ENCODE peak calls at places on chromosomes 16 and 17, in seven cellular contexts. W is GM23338, E is A549, D is fibroblast of pulmonary artery, Z is fibroblast of lung, I is choroid plexus epithelial cell, X is GM12865. S is an unnamed sample.

GRCh38 chr17:68134046-68134637 is 98.6 kb downstream of the KPNA2 start:
- DNase-seq in I (no peak), E (no peak), X (no peak), Z (no peak), W (no peak), D (no peak), S (no peak)

GRCh38 chr16:72189865-72190371 is 18.0 kb upstream of the PMFBP1 start:
- DNase-seq in Z (peak; percentile 78), W (no peak), D (peak; percentile 87), X (no peak), I (peak; percentile 93), E (peak; percentile 6), S (no peak)

GRCh38 chr17:61848247-61848646 is 15.1 kb downstream of the BRIP1 start:
- DNase-seq in X (no peak), D (no peak), E (no peak), I (no peak), W (no peak), Z (no peak), S (no peak)

GRCh38 chr16:88971371-88972097 is 5.5 kb downstream of the CBFA2T3 start:
- DNase-seq in X (peak; percentile 96), Z (no peak), E (no peak), D (no peak), W (no peak), I (no peak), S (no peak)

GRCh38 chr17:5630434-5630833 is 46.1 kb upstream of the NLRP1 start:
- DNase-seq in D (peak; percentile 17), W (no peak), E (no peak), I (no peak), Z (no peak), X (no peak), S (no peak)

GRCh38 chr16:24833352-24833751 is 12.4 kb upstream of the SLC5A11 start:
- DNase-seq in I (no peak), X (no peak), D (no peak), W (no peak), Z (no peak), E (no peak), S (no peak)

GRCh38 chr17:45791935-45792334 is 7.8 kb downstream of the CRHR1 start:
- DNase-seq in W (no peak), X (no peak), E (peak; percentile 28), I (no peak), Z (no peak), D (no peak), S (no peak)

GRCh38 chr16:67391424-67392300 is 1.6 kb downstream of the TPPP3 start:
- DNase-seq in I (no peak), X (no peak), D (no peak), E (peak; percentile 43), W (no peak), Z (no peak), S (no peak)

GRCh38 chr17:73029941-73030340 is 62.5 kb downstream of the SLC39A11 start:
- DNase-seq in Z (no peak), I (no peak), X (no peak), E (no peak), D (no peak), W (no peak), S (no peak)

GRCh38 chr17:73765824-73766563 is 121.7 kb upstream of the SDK2 start:
- DNase-seq in W (no peak), Z (no peak), X (no peak), D (no peak), E (no peak), I (no peak), S (no peak)

GRCh38 chr17:65594585-65594940 is 33.1 kb upstream of the AXIN2 start:
- DNase-seq in E (no peak), I (peak; percentile 59), Z (peak; percentile 26), D (peak; percentile 14), X (peak; percentile 5), W (no peak), S (peak; percentile 43)

GRCh38 chr16:85126731-85127662 is 14.7 kb upstream of the CIBAR2 start:
- DNase-seq in X (no peak), W (peak; percentile 75), Z (peak; percentile 68), D (peak; percentile 92), E (no peak), I (peak; percentile 94), S (peak; percentile 85)

GRCh38 chr16:50467943-50468748 is 80.0 kb upstream of the NKD1 start:
- DNase-seq in Z (no peak), E (no peak), X (peak; percentile 13), D (no peak), I (no peak), W (peak; percentile 75), S (no peak)

GRCh38 chr16:16019488-16019887 is 70.1 kb downstream of the ABCC1 start:
- DNase-seq in I (peak; percentile 34), Z (peak; percentile 66), X (no peak), D (peak; percentile 58), W (no peak), E (peak; percentile 86), S (no peak)

GRCh38 chr17:32266389-32267269 is 997 bp downstream of the RHBDL3 start:
- DNase-seq in X (no peak), W (peak; percentile 81), Z (no peak), D (no peak), I (no peak), E (no peak), S (no peak)

GRCh38 chr16:14569213-14569612 is 60.8 kb downstream of the PARN start:
- DNase-seq in X (no peak), E (no peak), I (no peak), W (no peak), Z (no peak), D (no peak), S (no peak)

GRCh38 chr16:24289301-24289700 is 33.2 kb downstream of the CACNG3 start:
- DNase-seq in D (no peak), X (peak; percentile 6), I (no peak), E (no peak), Z (no peak), W (no peak), S (no peak)

GRCh38 chr17:41512789-41513547 is 5.7 kb downstream of the KRT15 start:
- DNase-seq in X (no peak), I (no peak), Z (no peak), E (no peak), W (no peak), D (no peak), S (no peak)

GRCh38 chr17:80257716-80258213 is 2.9 kb upstream of the RNF213 start:
- DNase-seq in D (no peak), W (peak; percentile 37), I (no peak), Z (no peak), E (no peak), X (no peak), S (no peak)

GRCh38 chr17:35138218-35138617 is 3.9 kb downstream of the NLE1 start:
- DNase-seq in E (no peak), D (no peak), I (no peak), W (no peak), Z (no peak), X (no peak), S (no peak)

GRCh38 chr17:35146214-35146833 is 1.3 kb upstream of the UNC45B start:
- DNase-seq in X (no peak), E (no peak), I (no peak), Z (no peak), W (no peak), D (no peak), S (no peak)

GRCh38 chr17:35144840-35145239 is 2.7 kb upstream of the NLE1 start:
- DNase-seq in E (no peak), W (no peak), D (no peak), Z (no peak), X (no peak), I (no peak), S (no peak)

GRCh38 chr17:35141681-35142466 is at the start of gene NLE1:
- DNase-seq in W (peak; percentile 84), X (peak; percentile 92), I (peak; percentile 86), D (peak; percentile 85), Z (peak; percentile 80), E (peak; percentile 93), S (peak; percentile 57)

DNA sequence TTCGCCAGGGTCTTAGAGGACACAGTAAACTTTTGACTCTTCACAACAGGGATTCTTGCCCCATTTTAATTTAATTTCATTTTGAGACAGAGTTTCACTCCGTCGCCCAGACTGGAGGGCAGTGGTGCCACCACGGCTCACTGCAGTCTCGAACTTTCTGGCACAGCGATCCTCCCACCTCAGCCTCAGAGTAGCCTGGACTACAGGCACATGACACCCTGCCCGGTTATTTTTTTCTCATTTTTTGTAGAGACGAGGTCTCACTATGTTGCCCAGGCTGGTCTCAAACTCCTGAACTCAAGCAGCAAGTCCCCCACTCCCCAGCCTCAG is 329 bp upstream of the NLE1 start:
- DNase-seq in Z (no peak), I (no peak), W (no peak), D (no peak), E (no peak), X (no peak), S (no peak)
- H3K4me3 ChIP-seq in Z (no peak overlapping the region), I (peak overlapping the region; percentile 77), W (peak overlapping the region; percentile 98), D (peak overlapping the region; percentile 93), E (peak overlapping the region; percentile 87), X (peak overlapping the region; percentile 96), S (peak overlapping the region; percentile 99)

DNA sequence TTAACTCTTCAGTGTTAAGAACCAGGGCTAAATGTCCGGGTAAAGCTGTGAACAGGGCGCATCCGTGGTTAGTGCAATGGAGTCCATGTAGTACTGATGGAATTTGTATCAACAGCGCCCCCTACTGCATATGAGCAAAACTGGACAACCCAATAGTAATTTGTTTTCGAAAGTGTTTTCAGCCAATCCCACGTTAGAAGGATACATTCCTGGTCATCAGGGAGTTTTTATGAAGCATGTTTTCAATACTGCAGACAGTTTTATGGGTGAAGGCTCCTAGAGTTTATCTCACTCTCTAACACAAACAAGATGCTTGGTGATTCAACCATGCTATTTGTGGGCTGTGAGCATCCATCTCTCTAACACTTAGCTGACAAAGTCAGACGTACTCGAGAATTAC is 46.6 kb upstream of the HNF1B start:
- DNase-seq in X (peak; percentile 84), I (peak; percentile 41), E (peak; percentile 80), Z (peak; percentile 32), W (peak; percentile 59), D (peak; percentile 33), S (no peak)
- TF ChIP-seq CTCF in X (peak; percentile 75), I (peak; percentile 54), E (peak; percentile 83), Z (peak; percentile 55), W (peak; percentile 68), D (peak; percentile 47), S (peak; percentile 63)

GRCh38 chr17:64091571-64091970 is 38.4 kb downstream of the ERN1 start:
- DNase-seq in Z (no peak), E (no peak), D (no peak), I (no peak), X (peak; percentile 31), W (no peak), S (no peak)
- H3K4me3 ChIP-seq in Z (no peak overlapping the region), E (no peak overlapping the region), D (no peak overlapping the region), I (no peak overlapping the region), X (peak overlapping the region; percentile 7), W (no peak overlapping the region), S (no peak overlapping the region)

DNA sequence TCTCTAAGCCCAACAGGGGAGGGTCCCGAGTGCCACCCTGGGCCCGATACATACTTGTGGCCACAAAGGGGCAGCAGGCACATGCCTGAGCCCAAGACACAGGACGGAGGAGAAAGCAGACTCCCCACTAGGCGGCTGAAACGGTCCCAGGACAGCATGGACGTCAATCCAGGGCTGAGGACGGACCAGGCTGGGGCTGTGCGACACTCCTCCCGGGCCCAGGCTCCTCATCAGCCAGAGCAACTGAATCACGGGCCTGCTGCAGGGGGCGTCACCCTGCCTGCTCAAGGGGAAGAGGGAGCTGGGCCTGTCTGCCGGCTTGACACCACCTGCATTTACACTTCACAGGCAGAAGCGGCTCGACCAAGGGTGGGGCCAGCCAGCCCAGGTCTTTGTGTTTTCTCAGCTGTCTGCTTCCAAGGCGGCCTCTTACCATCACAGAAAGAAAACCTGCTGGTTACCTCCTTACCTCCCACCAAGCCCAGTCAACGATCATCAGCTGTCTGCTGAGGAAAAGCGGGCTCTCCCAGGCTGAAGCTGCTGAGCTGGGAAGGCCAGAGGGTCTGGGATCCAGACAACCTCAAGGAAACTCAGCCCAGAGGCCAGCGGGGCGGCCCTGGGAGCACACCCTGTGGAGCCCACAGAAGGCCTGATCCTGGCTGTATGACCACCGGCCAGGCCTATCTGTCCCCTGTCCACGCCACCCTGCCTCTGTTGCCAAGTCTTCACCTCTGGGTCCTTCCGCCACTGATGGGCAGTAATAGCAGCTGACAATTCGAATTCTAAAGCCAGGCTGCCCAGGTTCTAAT is 26.4 kb downstream of the KIFC3 start:
- DNase-seq in Z (peak; percentile 42), I (peak; percentile 52), X (peak; percentile 49), W (peak; percentile 97), D (no peak), E (peak; percentile 60), S (no peak)
- TF ChIP-seq CTCF in Z (no peak), I (peak; percentile 55), X (peak; percentile 42), W (peak; percentile 80), D (peak; percentile 16), E (no peak), S (peak; percentile 14)